ENCODE peak calls at places on chromosome 7, in five cellular contexts. One of them, this sample, is unnamed.

GRCh38 chr7:41870017-41870416 is 167.1 kb upstream of the INHBA start:
- DNase-seq in lung: no peak
- DNase-seq in uterus: no peak
- DNase-seq in PC-3: no peak
- DNase-seq in activated naive CD4-positive, alpha-beta T cell treated with anti-CD3 and anti-CD28 coated beads, Interleukin-2, amount 10 ng/mL, durations not matched to agents 7 days and 5 days: no peak
- DNase-seq in this sample: no peak

GRCh38 chr7:37230221-37230620 is 218.4 kb downstream of the ELMO1 start:
- DNase-seq in PC-3: no peak
- DNase-seq in lung: no peak
- DNase-seq in uterus: no peak
- DNase-seq in activated naive CD4-positive, alpha-beta T cell treated with anti-CD3 and anti-CD28 coated beads, Interleukin-2, amount 10 ng/mL, durations not matched to agents 7 days and 5 days: no peak
- DNase-seq in this sample: no peak

GRCh38 chr7:80070391-80070790 is 64.2 kb upstream of the GNAI1 start:
- DNase-seq in PC-3: no peak
- DNase-seq in activated naive CD4-positive, alpha-beta T cell treated with anti-CD3 and anti-CD28 coated beads, Interleukin-2, amount 10 ng/mL, durations not matched to agents 7 days and 5 days: no peak
- DNase-seq in uterus: no peak
- DNase-seq in lung: no peak
- DNase-seq in this sample: no peak

GRCh38 chr7:155124706-155125105 is 54.6 kb downstream of the HTR5A start:
- DNase-seq in uterus: no peak
- DNase-seq in lung: no peak
- DNase-seq in PC-3: no peak
- DNase-seq in activated naive CD4-positive, alpha-beta T cell treated with anti-CD3 and anti-CD28 coated beads, Interleukin-2, amount 10 ng/mL, durations not matched to agents 7 days and 5 days: no peak
- DNase-seq in this sample: no peak

GRCh38 chr7:50954245-50954644 is 171.5 kb upstream of the GRB10 start:
- DNase-seq in lung: no peak
- DNase-seq in activated naive CD4-positive, alpha-beta T cell treated with anti-CD3 and anti-CD28 coated beads, Interleukin-2, amount 10 ng/mL, durations not matched to agents 7 days and 5 days: no peak
- DNase-seq in uterus: no peak
- DNase-seq in PC-3: no peak
- DNase-seq in this sample: no peak

GRCh38 chr7:33998487-33998886 is 93.1 kb downstream of the BMPER start:
- DNase-seq in PC-3: no peak
- DNase-seq in activated naive CD4-positive, alpha-beta T cell treated with anti-CD3 and anti-CD28 coated beads, Interleukin-2, amount 10 ng/mL, durations not matched to agents 7 days and 5 days: no peak
- DNase-seq in uterus: no peak
- DNase-seq in lung: no peak
- DNase-seq in this sample: no peak

GRCh38 chr7:97506728-97507127 is 225.2 kb upstream of the TAC1 start:
- DNase-seq in lung: no peak
- DNase-seq in activated naive CD4-positive, alpha-beta T cell treated with anti-CD3 and anti-CD28 coated beads, Interleukin-2, amount 10 ng/mL, durations not matched to agents 7 days and 5 days: no peak
- DNase-seq in uterus: no peak
- DNase-seq in PC-3: no peak
- DNase-seq in this sample: no peak

GRCh38 chr7:129010075-129010474 is 44.8 kb downstream of the TNPO3 start:
- DNase-seq in lung: peak
- DNase-seq in PC-3: no peak
- DNase-seq in uterus: no peak
- DNase-seq in activated naive CD4-positive, alpha-beta T cell treated with anti-CD3 and anti-CD28 coated beads, Interleukin-2, amount 10 ng/mL, durations not matched to agents 7 days and 5 days: no peak
- DNase-seq in this sample: no peak

This sample was measured in Peyer's patch.